ENCODE peak calls at places on chromosomes 16 and 17, in five cellular contexts. Z, S, E, N and C are unnamed samples.

GRCh38 chr17:3964203-3965122 is at the start of gene ATP2A3:
- DNase-seq in S (no peak), Z (peak), N (no peak), E (no peak), C (peak)

GRCh38 chr17:74552037-74552436 is 6.1 kb upstream of the CD300C start:
- DNase-seq in E (no peak), S (no peak), N (no peak), Z (no peak), C (no peak)

GRCh38 chr16:48501516-48502377 is 108.2 kb downstream of the N4BP1 start:
- DNase-seq in S (no peak), N (no peak), Z (no peak), E (no peak), C (no peak)

GRCh38 chr16:4900036-4900435 is 36.9 kb downstream of the PPL start:
- DNase-seq in E (no peak), Z (no peak), S (no peak), N (no peak), C (no peak)

GRCh38 chr16:80614908-80615696 is 74.3 kb downstream of the DYNLRB2 start:
- DNase-seq in N (no peak), S (no peak), Z (no peak), E (no peak), C (no peak)

GRCh38 chr16:30893744-30894539 is at the start of gene BCL7C:
- DNase-seq in N (peak), Z (peak), E (no peak), S (no peak), C (peak)

GRCh38 chr17:42337442-42337841 is 49.1 kb downstream of the STAT5A start:
- DNase-seq in N (no peak), Z (no peak), E (no peak), S (peak), C (peak)

GRCh38 chr16:53773150-53773846 is 69.3 kb downstream of the FTO start:
- DNase-seq in E (no peak), N (peak), S (peak), Z (peak), C (peak)

GRCh38 chr17:34797724-34798123 is 163.5 kb downstream of the CCT6B start:
- DNase-seq in Z (no peak), E (peak), S (no peak), N (peak), C (peak)

GRCh38 chr16:27401768-27402568 is at the start of gene IL21R:
- DNase-seq in S (peak), N (no peak), E (no peak), Z (peak), C (peak)

GRCh38 chr17:9363440-9364350 is 211.9 kb downstream of the STX8 start:
- DNase-seq in E (no peak), S (no peak), Z (no peak), N (no peak), C (no peak)

GRCh38 chr17:73594025-73594424 is 50.2 kb downstream of the SDK2 start:
- DNase-seq in S (no peak), E (no peak), Z (no peak), N (no peak), C (no peak)

GRCh38 chr17:45971698-45972141 is 27.3 kb upstream of the STH start:
- DNase-seq in Z (no peak), E (no peak), S (no peak), N (no peak), C (no peak)

GRCh38 chr16:50275428-50276127 is 9.2 kb downstream of the ADCY7 start:
- DNase-seq in E (no peak), Z (no peak), S (no peak), N (no peak), C (no peak)

GRCh38 chr16:50274771-50275415 is 8.5 kb downstream of the ADCY7 start:
- DNase-seq in N (no peak), E (no peak), Z (no peak), S (no peak), C (no peak)

GRCh38 chr16:50272687-50273381 is 6.5 kb downstream of the ADCY7 start:
- DNase-seq in E (no peak), S (no peak), N (no peak), Z (no peak), C (no peak)

GRCh38 chr16:50273382-50273690 is 7.0 kb downstream of the ADCY7 start:
- DNase-seq in E (no peak), Z (no peak), S (no peak), N (no peak), C (no peak)

DNA sequence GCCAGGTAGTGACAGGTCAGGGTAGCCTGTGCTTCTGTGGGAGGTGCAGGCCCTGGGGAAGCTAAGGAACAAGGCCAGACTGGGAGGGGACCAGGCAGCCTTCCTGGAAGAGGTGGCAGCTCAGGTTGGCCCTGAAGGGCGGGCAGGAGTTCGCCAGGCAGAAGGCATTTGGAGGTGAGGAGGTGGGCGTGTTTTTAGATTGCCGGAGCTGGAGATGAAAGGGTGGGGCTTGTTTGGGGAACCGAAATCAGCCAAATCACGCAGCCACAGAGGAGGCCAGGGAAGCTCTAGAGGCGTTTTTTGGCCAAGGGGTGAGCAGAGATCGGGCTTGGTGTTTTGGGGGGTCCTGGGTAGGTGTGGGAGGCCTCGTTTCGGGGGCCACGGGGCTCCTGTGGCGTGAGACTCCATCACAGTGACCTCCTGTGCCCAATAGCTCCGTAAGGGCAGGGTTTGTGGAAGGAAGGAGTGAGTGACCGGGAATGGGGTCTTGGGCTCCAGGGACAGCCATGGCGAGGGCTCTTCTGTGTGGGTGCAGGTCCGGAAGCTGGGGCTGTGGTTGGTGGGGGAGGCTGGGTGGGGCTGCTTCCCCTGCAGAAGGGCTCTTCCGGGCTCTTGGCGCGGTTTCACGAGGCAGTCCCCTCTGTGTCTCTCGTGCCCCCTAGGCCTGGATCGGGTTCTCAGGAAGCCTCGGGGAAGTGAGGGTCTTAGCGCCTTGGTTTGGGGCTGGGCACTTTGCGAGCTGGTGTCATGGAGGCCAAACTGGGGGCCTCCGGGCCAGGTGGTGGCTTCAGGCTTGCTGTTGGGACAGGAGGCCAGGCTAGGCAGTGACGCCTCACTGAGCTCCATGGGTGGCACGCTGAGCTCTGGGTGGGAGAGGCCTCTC is 7.8 kb downstream of the ADCY7 start:
- DNase-seq in E (no peak), S (peak), Z (no peak), N (no peak), C (peak)
- TF ChIP-seq GABPA in E (no peak), S (no peak), Z (no peak), N (no peak), C (no peak)

DNA sequence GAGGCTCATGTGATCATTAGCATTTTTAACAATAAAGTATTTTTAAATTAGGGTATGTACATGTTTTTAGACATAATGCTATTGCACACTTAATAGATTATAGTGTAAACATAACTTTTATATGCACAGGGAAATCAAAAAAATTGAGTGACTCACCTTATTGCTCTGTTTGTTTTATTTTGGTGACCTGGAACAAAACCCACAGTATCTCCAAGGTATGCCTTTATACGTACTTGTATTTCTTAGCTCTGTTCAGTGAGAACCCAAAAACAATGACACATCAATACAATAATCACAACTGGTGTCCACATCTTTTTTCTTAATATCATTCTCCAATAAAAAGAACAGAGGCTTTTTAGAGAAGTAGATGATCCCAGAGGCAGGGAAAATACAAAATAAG is 112.2 kb downstream of the CYB561 start:
- DNase-seq in Z (no peak), S (no peak), E (no peak), N (no peak), C (no peak)
- TF ChIP-seq GABPA in Z (no peak), S (no peak), E (no peak), N (no peak), C (no peak)

DNA sequence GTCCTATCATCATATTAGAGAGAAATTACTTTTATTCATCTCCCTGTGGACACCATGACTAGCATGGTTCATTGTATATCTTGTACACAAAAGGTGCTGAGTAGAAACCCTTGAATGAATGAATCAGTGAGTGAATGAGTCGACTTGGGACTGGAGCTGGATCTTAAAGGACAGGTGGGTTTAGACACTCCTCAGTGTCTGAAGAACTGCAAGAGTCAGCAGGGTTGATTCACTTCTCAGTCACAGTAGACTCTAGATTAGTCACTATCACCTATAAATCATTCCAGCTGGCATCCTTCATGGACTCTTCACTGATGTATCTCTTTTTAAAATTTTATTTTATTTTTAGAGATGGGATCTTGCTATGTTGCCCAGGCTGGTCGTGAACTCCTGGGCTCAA is 30.1 kb upstream of the PMFBP1 start:
- DNase-seq in E (no peak), Z (no peak), S (no peak), N (no peak), C (no peak)
- TF ChIP-seq GABPA in E (no peak), Z (no peak), S (no peak), N (no peak), C (no peak)

DNA sequence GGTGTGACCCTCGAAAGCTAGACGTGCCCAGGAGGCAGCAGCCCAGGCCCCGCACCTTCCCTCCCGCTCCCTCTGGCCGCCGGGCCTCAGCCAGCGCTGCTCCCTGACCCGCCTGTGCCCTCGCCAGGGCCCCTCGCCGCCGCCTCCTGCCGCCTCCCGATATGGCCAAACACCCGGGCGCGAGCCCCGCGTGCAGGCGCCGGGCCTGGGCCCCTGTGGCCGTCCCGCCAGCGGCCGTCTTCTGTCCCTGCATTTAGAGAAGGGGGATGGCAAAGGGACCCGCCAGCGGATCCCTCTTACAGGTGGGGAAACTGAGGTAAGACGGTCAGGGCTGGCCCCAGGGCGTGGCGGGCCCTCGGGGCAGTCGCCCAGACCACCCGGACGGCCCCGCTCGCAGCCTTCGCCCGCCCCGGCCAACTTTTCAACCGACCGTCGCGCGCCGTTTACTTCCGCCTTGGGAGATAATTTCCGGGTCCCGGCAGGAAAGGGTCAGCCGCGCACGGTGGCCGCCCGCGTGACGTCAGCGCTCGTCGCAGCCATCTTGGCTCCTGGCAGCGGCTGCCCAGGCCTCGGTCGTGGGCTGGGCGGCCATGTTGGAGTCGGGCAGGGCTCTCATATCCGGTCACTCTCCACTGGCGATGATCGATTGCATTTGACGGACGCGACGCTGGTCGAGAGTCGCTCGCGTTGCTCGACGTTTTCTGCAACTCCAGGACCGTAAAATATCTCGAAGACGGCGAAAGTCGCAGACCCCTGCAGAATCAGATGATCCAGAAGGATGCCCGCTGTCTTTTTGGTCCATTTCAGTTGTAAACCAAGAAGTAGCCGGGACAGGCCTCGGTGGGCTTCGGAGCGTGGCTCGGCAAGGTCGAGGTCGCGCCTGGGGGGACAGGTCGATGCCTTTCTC is 7.1 kb upstream of the GNG13 start:
- DNase-seq in E (peak), N (no peak), S (peak), Z (peak), C (peak)
- TF ChIP-seq GABPA in E (peak), N (no peak), S (peak), Z (peak), C (peak)

GRCh38 chr17:82603981-82604448 is 44.2 kb downstream of the WDR45B start:
- DNase-seq in Z (peak), E (no peak), N (no peak), S (no peak), C (peak)
- TF ChIP-seq GABPA in Z (no peak), E (no peak), N (no peak), S (no peak), C (no peak)

GRCh38 chr16:88297178-88297720 is 85.5 kb upstream of the ZNF469 start:
- DNase-seq in S (no peak), Z (no peak), N (no peak), E (no peak), C (no peak)

GRCh38 chr16:88293097-88293496 is 89.7 kb upstream of the ZNF469 start:
- DNase-seq in E (no peak), N (no peak), Z (no peak), S (no peak), C (no peak)

GRCh38 chr16:88296437-88297177 is 86.2 kb upstream of the ZNF469 start:
- DNase-seq in S (no peak), E (no peak), N (no peak), Z (no peak), C (no peak)

GRCh38 chr16:88298166-88298881 is 84.4 kb upstream of the ZNF469 start:
- DNase-seq in Z (no peak), S (no peak), E (no peak), N (no peak), C (no peak)

DNA sequence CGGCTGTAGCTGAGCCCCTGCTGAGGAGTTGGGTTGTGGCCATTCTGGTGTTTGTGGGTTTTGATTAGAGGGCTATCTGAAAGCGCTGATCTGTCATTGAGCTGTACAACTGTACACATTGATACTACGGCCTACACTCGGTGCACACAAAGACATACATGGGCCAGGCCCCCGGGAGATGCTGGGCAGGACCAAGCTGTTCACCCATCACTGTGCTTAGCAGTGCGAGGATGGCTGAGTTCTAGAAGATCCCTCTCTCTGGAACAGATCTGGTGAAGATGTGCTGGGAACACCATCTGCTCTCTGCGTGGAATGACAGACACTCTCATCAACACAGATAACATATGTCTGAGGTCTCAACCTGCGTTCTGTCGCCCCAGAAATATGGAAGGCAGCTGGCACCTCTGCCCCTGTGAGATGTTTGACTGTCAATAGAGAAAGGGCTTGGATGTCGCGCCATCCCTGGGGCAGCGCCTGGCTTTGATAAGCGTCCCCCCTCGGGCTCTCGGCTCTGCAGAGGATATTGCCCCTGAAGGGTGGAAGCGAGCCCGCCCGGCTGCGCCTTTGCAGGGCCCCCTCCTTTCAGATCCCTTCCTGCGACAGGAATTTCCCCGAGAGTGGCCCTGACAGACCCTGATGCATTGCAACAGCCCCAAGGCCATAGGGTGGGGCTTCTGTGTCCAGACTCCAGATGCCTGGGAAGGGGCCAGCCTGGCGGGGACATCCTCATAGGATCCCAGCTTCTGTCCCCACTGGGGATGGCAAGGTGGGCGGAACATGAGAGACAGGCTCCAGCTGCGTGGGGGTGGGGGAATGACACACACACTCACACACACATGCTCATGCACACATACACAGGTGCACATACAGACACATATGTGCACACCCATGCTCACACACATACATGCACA is 87.0 kb upstream of the ZNF469 start:
- DNase-seq in S (no peak), N (no peak), E (no peak), Z (peak), C (no peak)
- TF ChIP-seq GABPA in S (no peak), N (no peak), E (no peak), Z (no peak), C (no peak)